ENCODE peak calls at places on chromosomes 6 and 20, in six cellular contexts. M, X, J, V, Q and C are unnamed samples.

GRCh38 chr6:137102050-137102848 is 57.5 kb upstream of the IL20RA start:
- DNase-seq in M (no peak), X (no peak), J (no peak), V (peak), Q (no peak), C (no peak)

GRCh38 chr6:166655251-166655650 is 28.2 kb upstream of the RPS6KA2 start:
- DNase-seq in M (no peak), X (no peak), J (no peak), V (no peak), Q (no peak), C (peak)

GRCh38 chr6:151704383-151704782 is 103.1 kb upstream of the ESR1 start:
- DNase-seq in M (no peak), X (no peak), J (no peak), V (no peak), Q (no peak), C (no peak)

GRCh38 chr6:41589223-41589622 is 43.0 kb downstream of the FOXP4 start:
- DNase-seq in M (no peak), X (no peak), J (no peak), V (no peak), Q (no peak), C (no peak)

GRCh38 chr20:53760025-53760441 is 166.4 kb upstream of the ZNF217 start:
- DNase-seq in M (no peak), X (no peak), J (no peak), V (no peak), Q (peak), C (no peak)

GRCh38 chr6:63066053-63066704 is 145.1 kb upstream of the FKBP1C start:
- DNase-seq in M (no peak), X (no peak), J (no peak), V (peak), Q (no peak), C (no peak)

GRCh38 chr20:20562507-20562906 is 149.9 kb downstream of the RALGAPA2 start:
- DNase-seq in M (no peak), X (no peak), J (no peak), V (no peak), Q (no peak), C (no peak)

GRCh38 chr6:18308070-18308735 is 43.9 kb upstream of the DEK start:
- DNase-seq in M (no peak), X (no peak), J (peak), V (peak), Q (peak), C (no peak)

GRCh38 chr6:35218021-35218420 is 4.3 kb downstream of the SCUBE3 start:
- DNase-seq in M (no peak), X (no peak), J (peak), V (peak), Q (no peak), C (no peak)

GRCh38 chr6:113447088-113447831 is 409.9 kb upstream of the MARCKS start:
- DNase-seq in M (no peak), X (no peak), J (peak), V (peak), Q (peak), C (no peak)

GRCh38 chr6:56246941-56247653 is at the start of gene COL21A1:
- DNase-seq in M (peak), X (peak), J (peak), V (no peak), Q (no peak), C (no peak)

GRCh38 chr20:47274449-47275108 is 81.9 kb downstream of the ZMYND8 start:
- DNase-seq in M (no peak), X (no peak), J (peak), V (peak), Q (peak), C (no peak)

GRCh38 chr20:47019106-47019824 is 124.6 kb downstream of the EYA2 start:
- DNase-seq in M (no peak), X (no peak), J (no peak), V (no peak), Q (no peak), C (no peak)

GRCh38 chr6:5337573-5337972 is 76.3 kb downstream of the FARS2 start:
- DNase-seq in M (no peak), X (no peak), J (peak), V (peak), Q (no peak), C (no peak)

GRCh38 chr20:53828673-53829085 is 235.0 kb upstream of the ZNF217 start:
- DNase-seq in M (peak), X (peak), J (peak), V (peak), Q (no peak), C (no peak)

GRCh38 chr6:137472738-137473137 is 21.5 kb downstream of the OLIG3 start:
- DNase-seq in M (no peak), X (no peak), J (no peak), V (no peak), Q (no peak), C (no peak)

GRCh38 chr6:27296106-27296783 is 15.8 kb downstream of the POM121L2 start:
- DNase-seq in M (no peak), X (peak), J (peak), V (peak), Q (peak), C (no peak)

GRCh38 chr6:74720923-74721322 is 484.9 kb downstream of the COL12A1 start:
- DNase-seq in M (no peak), X (no peak), J (peak), V (peak), Q (no peak), C (no peak)

GRCh38 chr6:130922922-130923321 is 95.7 kb downstream of the SMLR1 start:
- DNase-seq in M (no peak), X (no peak), J (no peak), V (no peak), Q (peak), C (no peak)

DNA sequence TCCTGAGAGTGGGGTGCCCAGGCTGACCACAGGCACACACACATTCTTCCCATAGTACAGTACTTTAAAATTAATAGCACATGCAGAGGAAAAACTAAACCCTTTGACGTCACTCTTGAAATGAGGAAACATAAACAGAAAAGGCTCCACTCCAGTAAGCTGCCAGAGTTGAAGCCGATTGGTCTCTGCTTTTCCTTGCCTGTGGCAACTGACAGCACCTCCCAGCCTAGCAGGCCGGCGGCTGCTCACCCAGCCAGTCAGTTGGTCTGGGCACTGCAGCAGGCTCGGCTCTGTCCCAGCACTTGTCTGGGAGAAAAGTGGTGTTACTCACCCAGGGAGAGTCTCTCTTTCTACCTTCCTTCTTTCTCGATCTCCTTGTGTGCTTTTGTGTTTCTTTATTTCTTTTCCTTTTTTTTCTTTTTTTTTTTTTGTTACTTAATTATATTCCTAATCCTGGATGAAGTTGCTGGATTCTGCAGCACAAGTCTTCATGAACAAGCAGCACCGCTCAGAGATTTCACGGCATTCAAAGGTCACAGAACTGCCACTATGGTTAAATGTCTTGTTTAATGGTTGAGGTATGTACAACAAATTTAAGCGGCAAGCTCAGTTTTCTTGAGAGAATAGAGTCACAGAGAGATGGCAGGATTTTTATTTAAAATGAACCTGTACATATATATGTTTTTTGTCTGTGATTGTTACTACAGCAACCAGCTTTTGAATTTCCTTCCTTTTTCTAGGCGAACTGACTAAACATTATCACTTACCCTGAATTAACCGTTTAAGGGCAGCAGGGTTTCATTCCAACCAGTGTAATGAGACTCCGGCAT is at the start of gene PDE7B:
- DNase-seq in M (peak), X (peak), J (peak), V (peak), Q (peak), C (peak)
- H3K4me3 ChIP-seq in M (peak), X (no peak), J (peak), V (no peak), Q (peak), C (no peak)

DNA sequence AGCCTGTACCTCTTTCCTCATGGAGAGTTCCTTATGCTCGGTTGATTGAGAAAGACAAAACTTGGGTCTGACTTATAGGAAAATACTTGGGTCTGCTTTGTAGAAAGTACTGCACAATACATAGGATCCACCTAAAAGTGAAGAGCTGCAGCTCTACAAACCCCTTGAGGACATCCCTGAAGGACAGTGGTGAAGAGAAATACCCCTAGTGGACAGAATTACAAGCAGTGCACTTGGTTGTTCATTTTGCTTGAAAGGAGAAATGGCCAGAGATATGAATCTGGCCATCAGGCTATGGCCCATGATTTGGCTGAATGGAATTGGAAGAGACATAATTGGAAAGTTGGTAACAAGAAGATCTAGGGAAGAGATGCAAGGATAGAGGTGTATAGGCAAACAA is 8.3 kb downstream of the CD24 start:
- DNase-seq in M (no peak), X (no peak), J (no peak), V (no peak), Q (no peak), C (no peak)
- TF ChIP-seq CTCF in M (no peak), X (no peak), J (no peak), V (peak), Q (no peak), C (no peak)

DNA sequence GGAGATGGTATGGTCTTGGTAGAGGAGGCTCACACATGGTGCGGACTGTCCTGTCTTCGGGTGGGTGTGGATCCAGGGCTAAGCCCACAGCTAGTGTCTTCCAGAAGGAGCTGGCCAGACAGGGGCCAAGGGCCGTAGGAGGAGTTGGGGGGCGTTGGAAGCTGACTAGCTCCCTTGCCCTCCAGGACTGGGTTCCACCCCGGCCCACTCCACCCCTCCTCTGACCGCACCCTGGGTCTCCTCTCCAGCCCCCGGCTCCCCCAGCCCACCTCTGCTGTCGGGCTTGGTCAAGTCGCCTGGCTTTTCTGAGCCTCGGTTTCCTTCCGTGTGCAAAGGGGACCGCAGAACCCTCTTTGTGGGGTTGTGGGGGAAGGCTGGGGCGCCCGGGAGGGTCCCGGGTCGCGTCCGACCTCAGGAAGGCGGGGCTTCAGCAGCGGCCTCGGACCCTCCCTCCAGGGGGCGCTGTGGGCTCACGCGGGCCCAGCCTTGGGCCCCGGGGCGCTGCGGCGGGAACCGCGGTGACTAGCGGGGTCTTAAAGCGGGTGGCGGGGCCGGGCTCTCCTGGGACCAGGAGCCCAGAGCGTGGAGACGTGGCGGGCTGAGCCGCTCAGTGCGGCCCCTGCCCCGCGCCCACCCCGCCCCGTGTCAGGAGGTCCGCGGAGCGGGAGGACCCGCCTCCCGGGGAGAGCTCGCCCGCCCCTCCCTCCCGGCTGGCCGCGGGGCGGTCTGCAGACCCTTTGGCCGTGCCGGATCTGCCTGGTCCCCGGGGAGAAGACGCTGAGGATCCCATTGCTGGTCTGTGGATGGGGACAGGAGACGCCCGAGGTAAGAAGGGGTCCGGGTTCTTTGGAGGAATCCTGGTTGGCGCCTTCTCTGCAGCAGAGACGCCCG is 5.4 kb downstream of the NPBWR2 start:
- DNase-seq in M (no peak), X (peak), J (no peak), V (no peak), Q (peak), C (no peak)
- H3K4me3 ChIP-seq in M (peak), X (peak), J (no peak), V (peak), Q (no peak), C (peak)

GRCh38 chr6:12148841-12149240 is 136.7 kb downstream of the HIVEP1 start:
- DNase-seq in M (no peak), X (no peak), J (peak), V (no peak), Q (peak), C (no peak)

GRCh38 chr6:12152023-12152960 is 137.9 kb upstream of the EDN1 start:
- DNase-seq in M (no peak), X (no peak), J (no peak), V (no peak), Q (no peak), C (no peak)

GRCh38 chr6:12149944-12150510 is 137.9 kb downstream of the HIVEP1 start:
- DNase-seq in M (no peak), X (no peak), J (no peak), V (no peak), Q (no peak), C (no peak)

GRCh38 chr6:12151433-12151820 is 138.7 kb upstream of the EDN1 start:
- DNase-seq in M (no peak), X (no peak), J (no peak), V (no peak), Q (peak), C (no peak)

DNA sequence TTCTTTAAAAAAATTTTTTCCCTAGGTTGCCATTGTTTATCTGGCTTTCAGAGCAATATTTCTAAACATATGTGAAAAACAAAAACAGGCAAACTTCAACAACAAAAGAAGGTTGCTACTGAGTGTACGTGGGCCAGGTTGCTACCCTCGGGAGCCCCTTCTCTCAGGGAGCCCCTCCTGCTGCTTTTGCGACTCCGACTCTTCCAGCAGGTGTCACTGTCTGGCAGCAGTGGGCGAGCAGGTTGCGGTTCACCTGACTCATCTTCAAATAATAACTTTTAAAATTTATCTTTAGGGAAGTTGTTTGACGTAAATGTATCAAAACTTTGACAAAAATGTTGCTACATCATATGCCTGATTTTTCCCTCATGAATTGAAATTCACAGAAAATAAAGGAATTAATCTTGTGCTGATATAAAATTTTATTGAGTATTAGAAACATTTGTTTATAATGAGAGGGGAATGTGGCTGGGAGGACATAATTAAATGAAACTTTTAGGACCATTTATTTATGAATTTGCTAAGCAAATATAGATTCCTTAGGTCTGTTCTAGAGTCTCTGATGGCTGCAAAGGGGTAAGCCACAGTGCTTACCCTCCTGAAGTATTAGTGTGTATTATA is 138.8 kb downstream of the HIVEP1 start:
- DNase-seq in M (no peak), X (peak), J (peak), V (peak), Q (no peak), C (no peak)
- TF ChIP-seq CTCF in M (no peak), X (peak), J (peak), V (peak), Q (peak), C (peak)

DNA sequence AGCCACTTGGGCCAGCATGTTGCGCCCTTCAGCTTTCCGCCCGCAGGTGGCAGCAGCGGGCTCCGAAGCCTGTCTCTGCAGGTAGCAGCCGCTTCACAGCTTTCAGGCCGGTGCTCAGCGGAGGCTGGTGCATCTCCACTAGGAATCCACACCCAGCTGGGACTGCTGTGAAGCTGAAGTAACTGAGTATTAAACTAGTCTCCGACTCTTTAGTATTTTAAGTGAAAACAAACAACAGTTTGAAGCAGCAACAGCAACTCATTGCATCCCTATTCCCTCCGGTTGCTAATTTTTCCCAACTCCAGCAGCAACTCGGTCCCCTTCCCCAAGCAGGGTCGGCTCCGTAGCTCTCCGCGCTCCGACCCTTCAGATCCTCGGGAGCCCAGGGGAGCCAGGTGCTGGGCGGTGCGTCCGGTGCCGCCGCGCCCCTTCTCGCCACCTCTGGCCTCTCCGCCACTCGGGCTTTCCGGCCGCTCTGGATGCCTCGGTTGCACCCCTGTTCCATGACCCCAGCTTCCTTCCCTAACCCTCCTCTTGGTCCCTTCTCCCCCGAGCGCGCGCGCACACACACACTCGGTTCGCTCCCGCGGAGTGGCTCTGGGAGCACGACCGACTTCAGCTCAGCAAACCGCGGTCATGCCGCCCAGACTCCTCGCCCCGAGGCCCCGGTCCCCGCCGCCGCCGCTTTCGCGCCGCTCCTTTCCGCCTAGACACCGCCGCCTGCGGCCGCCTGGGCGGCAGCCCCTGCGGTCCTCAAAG is 789 bp upstream of the NKAIN2 start:
- DNase-seq in M (peak), X (peak), J (peak), V (peak), Q (peak), C (peak)
- H3K4me3 ChIP-seq in M (peak), X (peak), J (peak), V (peak), Q (peak), C (no peak)

GRCh38 chr6:37607949-37608348 is 89.7 kb downstream of the MDGA1 start:
- DNase-seq in M (no peak), X (peak), J (peak), V (no peak), Q (no peak), C (no peak)
- TF ChIP-seq CTCF in M (no peak), X (peak), J (peak), V (no peak), Q (peak), C (no peak)

GRCh38 chr6:124964764-124965105 is 2.5 kb downstream of the RNF217 start:
- DNase-seq in M (no peak), X (no peak), J (peak), V (peak), Q (peak), C (no peak)
- H3K4me3 ChIP-seq in M (peak), X (peak), J (peak), V (peak), Q (peak), C (no peak)

GRCh38 chr6:17280552-17281090 is 540 bp upstream of the RBM24 start:
- DNase-seq in M (peak), X (peak), J (no peak), V (no peak), Q (no peak), C (no peak)

GRCh38 chr6:17280138-17280537 is 1.0 kb upstream of the RBM24 start:
- DNase-seq in M (no peak), X (no peak), J (no peak), V (no peak), Q (no peak), C (no peak)

GRCh38 chr6:17283074-17283473 is 1.9 kb downstream of the RBM24 start:
- DNase-seq in M (no peak), X (no peak), J (no peak), V (no peak), Q (no peak), C (no peak)

GRCh38 chr6:17281497-17282481 is 628 bp downstream of the RBM24 start:
- DNase-seq in M (no peak), X (peak), J (peak), V (no peak), Q (no peak), C (no peak)

GRCh38 chr6:17281100-17281496 is at the start of gene RBM24:
- DNase-seq in M (peak), X (peak), J (peak), V (peak), Q (no peak), C (peak)
- TF ChIP-seq CTCF in M (peak), X (peak), J (peak), V (peak), Q (no peak), C (peak)

DNA sequence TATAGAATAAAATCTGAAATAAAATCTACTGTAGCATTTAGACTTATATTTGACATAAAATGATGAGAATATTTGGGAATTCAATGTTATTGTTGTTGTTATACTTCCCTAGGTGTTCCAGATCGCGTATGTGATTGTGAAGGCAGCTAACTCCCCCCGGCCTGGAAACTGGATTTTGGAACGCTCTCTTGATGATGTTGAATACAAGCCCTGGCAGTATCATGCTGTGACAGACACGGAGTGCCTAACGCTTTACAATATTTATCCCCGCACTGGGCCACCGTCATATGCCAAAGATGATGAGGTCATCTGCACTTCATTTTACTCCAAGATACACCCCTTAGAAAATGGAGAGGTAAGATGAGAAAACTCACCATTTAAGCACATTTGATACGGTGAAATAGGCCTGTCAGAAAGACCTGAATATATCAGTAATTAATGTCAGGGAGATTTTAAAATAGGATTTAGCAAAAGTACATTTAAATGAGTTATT is 215.2 kb downstream of the LAMA2 start:
- DNase-seq in M (no peak), X (no peak), J (no peak), V (no peak), Q (no peak), C (no peak)
- H3K4me3 ChIP-seq in M (no peak), X (no peak), J (no peak), V (no peak), Q (no peak), C (no peak)